ENCODE peak calls at places on chromosomes 7 and 10, in nine cellular contexts. One of them, this sample, is unnamed.

GRCh38 chr10:100528885-100529472 is 692 bp downstream of the NDUFB8 start:
- DNase-seq in AG08396: no peak
- DNase-seq in NCI-H2081: no peak
- DNase-seq in thoracic aorta: no peak
- DNase-seq in stimulated activated CD8-positive, alpha-beta memory T cell treated with anti-CD3 and anti-CD28 coated beads, Interleukin-12 subunit alpha, Interleukin-12 subunit beta, amount 100 ng/mL, for 1 hour: no peak
- DNase-seq in HEK293T: no peak
- DNase-seq in choroid plexus epithelial cell: no peak
- DNase-seq in iris pigment epithelial cell: no peak
- DNase-seq in skeletal muscle cell: no peak
- DNase-seq in this sample: no peak

GRCh38 chr10:22713853-22714523 is 390 bp downstream of the PIP4K2A start:
- DNase-seq in AG08396: no peak
- DNase-seq in NCI-H2081: no peak
- DNase-seq in thoracic aorta: no peak
- DNase-seq in stimulated activated CD8-positive, alpha-beta memory T cell treated with anti-CD3 and anti-CD28 coated beads, Interleukin-12 subunit alpha, Interleukin-12 subunit beta, amount 100 ng/mL, for 1 hour: no peak
- DNase-seq in HEK293T: no peak
- DNase-seq in choroid plexus epithelial cell: peak
- DNase-seq in iris pigment epithelial cell: peak
- DNase-seq in skeletal muscle cell: no peak
- DNase-seq in this sample: no peak

GRCh38 chr10:21083861-21084260 is 186.8 kb upstream of the NEBL start:
- DNase-seq in AG08396: no peak
- DNase-seq in NCI-H2081: no peak
- DNase-seq in thoracic aorta: no peak
- DNase-seq in stimulated activated CD8-positive, alpha-beta memory T cell treated with anti-CD3 and anti-CD28 coated beads, Interleukin-12 subunit alpha, Interleukin-12 subunit beta, amount 100 ng/mL, for 1 hour: no peak
- DNase-seq in HEK293T: no peak
- DNase-seq in choroid plexus epithelial cell: no peak
- DNase-seq in iris pigment epithelial cell: no peak
- DNase-seq in skeletal muscle cell: peak
- DNase-seq in this sample: no peak

GRCh38 chr10:26890956-26891355 is 30.2 kb upstream of the ABI1 start:
- DNase-seq in AG08396: no peak
- DNase-seq in NCI-H2081: peak
- DNase-seq in thoracic aorta: no peak
- DNase-seq in stimulated activated CD8-positive, alpha-beta memory T cell treated with anti-CD3 and anti-CD28 coated beads, Interleukin-12 subunit alpha, Interleukin-12 subunit beta, amount 100 ng/mL, for 1 hour: peak
- DNase-seq in HEK293T: peak
- DNase-seq in choroid plexus epithelial cell: peak
- DNase-seq in iris pigment epithelial cell: peak
- DNase-seq in skeletal muscle cell: peak
- DNase-seq in this sample: peak

GRCh38 chr7:22617166-22617565 is 109.8 kb upstream of the IL6 start:
- DNase-seq in AG08396: no peak
- DNase-seq in NCI-H2081: no peak
- DNase-seq in thoracic aorta: no peak
- DNase-seq in stimulated activated CD8-positive, alpha-beta memory T cell treated with anti-CD3 and anti-CD28 coated beads, Interleukin-12 subunit alpha, Interleukin-12 subunit beta, amount 100 ng/mL, for 1 hour: no peak
- DNase-seq in HEK293T: no peak
- DNase-seq in choroid plexus epithelial cell: no peak
- DNase-seq in iris pigment epithelial cell: no peak
- DNase-seq in skeletal muscle cell: no peak
- DNase-seq in this sample: no peak

GRCh38 chr7:12788591-12788990 is 101.2 kb downstream of the ARL4A start:
- DNase-seq in AG08396: no peak
- DNase-seq in NCI-H2081: no peak
- DNase-seq in thoracic aorta: no peak
- DNase-seq in stimulated activated CD8-positive, alpha-beta memory T cell treated with anti-CD3 and anti-CD28 coated beads, Interleukin-12 subunit alpha, Interleukin-12 subunit beta, amount 100 ng/mL, for 1 hour: no peak
- DNase-seq in HEK293T: no peak
- DNase-seq in choroid plexus epithelial cell: no peak
- DNase-seq in iris pigment epithelial cell: no peak
- DNase-seq in skeletal muscle cell: no peak
- DNase-seq in this sample: no peak

GRCh38 chr7:50303082-50303893 is 1.2 kb upstream of the IKZF1 start:
- DNase-seq in AG08396: no peak
- DNase-seq in NCI-H2081: no peak
- DNase-seq in thoracic aorta: no peak
- DNase-seq in stimulated activated CD8-positive, alpha-beta memory T cell treated with anti-CD3 and anti-CD28 coated beads, Interleukin-12 subunit alpha, Interleukin-12 subunit beta, amount 100 ng/mL, for 1 hour: no peak
- DNase-seq in HEK293T: no peak
- DNase-seq in choroid plexus epithelial cell: no peak
- DNase-seq in iris pigment epithelial cell: no peak
- DNase-seq in skeletal muscle cell: no peak
- DNase-seq in this sample: no peak

GRCh38 chr10:63384001-63384400 is 81.8 kb downstream of the JMJD1C start:
- DNase-seq in AG08396: no peak
- DNase-seq in NCI-H2081: no peak
- DNase-seq in thoracic aorta: no peak
- DNase-seq in stimulated activated CD8-positive, alpha-beta memory T cell treated with anti-CD3 and anti-CD28 coated beads, Interleukin-12 subunit alpha, Interleukin-12 subunit beta, amount 100 ng/mL, for 1 hour: no peak
- DNase-seq in HEK293T: no peak
- DNase-seq in choroid plexus epithelial cell: no peak
- DNase-seq in iris pigment epithelial cell: no peak
- DNase-seq in skeletal muscle cell: no peak
- DNase-seq in this sample: no peak

GRCh38 chr7:42237891-42238531 is 1.0 kb upstream of the GLI3 start:
- DNase-seq in AG08396: peak
- DNase-seq in NCI-H2081: no peak
- DNase-seq in thoracic aorta: peak
- DNase-seq in stimulated activated CD8-positive, alpha-beta memory T cell treated with anti-CD3 and anti-CD28 coated beads, Interleukin-12 subunit alpha, Interleukin-12 subunit beta, amount 100 ng/mL, for 1 hour: no peak
- DNase-seq in HEK293T: peak
- DNase-seq in choroid plexus epithelial cell: peak
- DNase-seq in iris pigment epithelial cell: peak
- DNase-seq in skeletal muscle cell: no peak
- DNase-seq in this sample: peak

GRCh38 chr10:114719311-114719710 is 61.2 kb upstream of the ABLIM1 start:
- DNase-seq in AG08396: no peak
- DNase-seq in NCI-H2081: no peak
- DNase-seq in thoracic aorta: no peak
- DNase-seq in stimulated activated CD8-positive, alpha-beta memory T cell treated with anti-CD3 and anti-CD28 coated beads, Interleukin-12 subunit alpha, Interleukin-12 subunit beta, amount 100 ng/mL, for 1 hour: no peak
- DNase-seq in HEK293T: no peak
- DNase-seq in choroid plexus epithelial cell: no peak
- DNase-seq in iris pigment epithelial cell: no peak
- DNase-seq in skeletal muscle cell: no peak
- DNase-seq in this sample: no peak

GRCh38 chr7:157434231-157434630 is 97.4 kb downstream of the DNAJB6 start:
- DNase-seq in AG08396: no peak
- DNase-seq in NCI-H2081: no peak
- DNase-seq in thoracic aorta: no peak
- DNase-seq in stimulated activated CD8-positive, alpha-beta memory T cell treated with anti-CD3 and anti-CD28 coated beads, Interleukin-12 subunit alpha, Interleukin-12 subunit beta, amount 100 ng/mL, for 1 hour: no peak
- DNase-seq in HEK293T: no peak
- DNase-seq in choroid plexus epithelial cell: no peak
- DNase-seq in iris pigment epithelial cell: no peak
- DNase-seq in skeletal muscle cell: no peak
- DNase-seq in this sample: no peak

This sample was measured in astrocyte.